ENCODE peak calls at places on chromosomes 5 and 9, in ten cellular contexts. One of them, this sample, is unnamed.

GRCh38 chr5:58241383-58241782 is 218.5 kb downstream of the PLK2 start:
- DNase-seq in CD8-positive, alpha-beta T cell: no peak
- DNase-seq in GM12865: no peak
- DNase-seq in heart right ventricle: peak
- DNase-seq in body of pancreas: no peak
- DNase-seq in foreskin fibroblast: no peak
- DNase-seq in cardiac muscle cell: no peak
- DNase-seq in pancreas: no peak
- DNase-seq in colonic mucosa: no peak
- DNase-seq in AG09309: no peak
- DNase-seq in this sample: no peak

GRCh38 chr5:33834334-33834733 is 57.5 kb downstream of the ADAMTS12 start:
- DNase-seq in CD8-positive, alpha-beta T cell: no peak
- DNase-seq in GM12865: no peak
- DNase-seq in heart right ventricle: no peak
- DNase-seq in body of pancreas: no peak
- DNase-seq in foreskin fibroblast: peak
- DNase-seq in cardiac muscle cell: no peak
- DNase-seq in pancreas: no peak
- DNase-seq in colonic mucosa: no peak
- DNase-seq in AG09309: no peak
- DNase-seq in this sample: no peak

GRCh38 chr5:62256161-62257017 is 49.6 kb upstream of the KIF2A start:
- DNase-seq in CD8-positive, alpha-beta T cell: peak
- DNase-seq in GM12865: peak
- DNase-seq in heart right ventricle: no peak
- DNase-seq in body of pancreas: peak
- DNase-seq in foreskin fibroblast: no peak
- DNase-seq in cardiac muscle cell: no peak
- DNase-seq in pancreas: no peak
- DNase-seq in colonic mucosa: no peak
- DNase-seq in AG09309: no peak
- DNase-seq in this sample: no peak

GRCh38 chr9:86036555-86036954 is 62.8 kb downstream of the GOLM1 start:
- DNase-seq in CD8-positive, alpha-beta T cell: no peak
- DNase-seq in GM12865: no peak
- DNase-seq in heart right ventricle: no peak
- DNase-seq in body of pancreas: no peak
- DNase-seq in foreskin fibroblast: no peak
- DNase-seq in cardiac muscle cell: no peak
- DNase-seq in pancreas: no peak
- DNase-seq in colonic mucosa: no peak
- DNase-seq in AG09309: no peak
- DNase-seq in this sample: no peak

GRCh38 chr5:102411-103043 is 10.6 kb downstream of the PLEKHG4B start:
- DNase-seq in CD8-positive, alpha-beta T cell: no peak
- DNase-seq in GM12865: no peak
- DNase-seq in heart right ventricle: no peak
- DNase-seq in body of pancreas: no peak
- DNase-seq in foreskin fibroblast: peak
- DNase-seq in cardiac muscle cell: no peak
- DNase-seq in pancreas: no peak
- DNase-seq in colonic mucosa: no peak
- DNase-seq in AG09309: no peak
- DNase-seq in this sample: no peak

GRCh38 chr9:134372621-134373267 is 46.5 kb downstream of the RXRA start:
- DNase-seq in CD8-positive, alpha-beta T cell: no peak
- DNase-seq in GM12865: no peak
- DNase-seq in heart right ventricle: peak
- DNase-seq in body of pancreas: no peak
- DNase-seq in foreskin fibroblast: no peak
- DNase-seq in cardiac muscle cell: no peak
- DNase-seq in pancreas: no peak
- DNase-seq in colonic mucosa: no peak
- DNase-seq in AG09309: no peak
- DNase-seq in this sample: no peak

GRCh38 chr5:172775326-172776234 is 4.6 kb upstream of the DUSP1 start:
- DNase-seq in CD8-positive, alpha-beta T cell: no peak
- DNase-seq in GM12865: no peak
- DNase-seq in heart right ventricle: peak
- DNase-seq in body of pancreas: peak
- DNase-seq in foreskin fibroblast: peak
- DNase-seq in cardiac muscle cell: no peak
- DNase-seq in pancreas: no peak
- DNase-seq in colonic mucosa: peak
- DNase-seq in AG09309: peak
- DNase-seq in this sample: no peak

GRCh38 chr5:2757563-2758311 is 6.3 kb upstream of the IRX2 start:
- DNase-seq in CD8-positive, alpha-beta T cell: no peak
- DNase-seq in GM12865: no peak
- DNase-seq in heart right ventricle: no peak
- DNase-seq in body of pancreas: no peak
- DNase-seq in foreskin fibroblast: peak
- DNase-seq in cardiac muscle cell: no peak
- DNase-seq in pancreas: no peak
- DNase-seq in colonic mucosa: no peak
- DNase-seq in AG09309: no peak
- DNase-seq in this sample: no peak

GRCh38 chr9:109455391-109455790 is 42.7 kb downstream of the PTPN3 start:
- DNase-seq in CD8-positive, alpha-beta T cell: no peak
- DNase-seq in GM12865: no peak
- DNase-seq in heart right ventricle: no peak
- DNase-seq in body of pancreas: no peak
- DNase-seq in foreskin fibroblast: no peak
- DNase-seq in cardiac muscle cell: no peak
- DNase-seq in pancreas: no peak
- DNase-seq in colonic mucosa: no peak
- DNase-seq in AG09309: no peak
- DNase-seq in this sample: no peak

GRCh38 chr5:15752886-15753285 is 252.9 kb downstream of the FBXL7 start:
- DNase-seq in CD8-positive, alpha-beta T cell: no peak
- DNase-seq in GM12865: no peak
- DNase-seq in heart right ventricle: peak
- DNase-seq in body of pancreas: no peak
- DNase-seq in foreskin fibroblast: peak
- DNase-seq in cardiac muscle cell: no peak
- DNase-seq in pancreas: no peak
- DNase-seq in colonic mucosa: no peak
- DNase-seq in AG09309: no peak
- DNase-seq in this sample: no peak

GRCh38 chr5:165334186-165334585 is 1828.8 kb downstream of the MAT2B start:
- DNase-seq in CD8-positive, alpha-beta T cell: no peak
- DNase-seq in GM12865: no peak
- DNase-seq in heart right ventricle: no peak
- DNase-seq in body of pancreas: no peak
- DNase-seq in foreskin fibroblast: no peak
- DNase-seq in cardiac muscle cell: no peak
- DNase-seq in pancreas: no peak
- DNase-seq in colonic mucosa: no peak
- DNase-seq in AG09309: no peak
- DNase-seq in this sample: no peak

GRCh38 chr9:134343637-134344036 is 17.4 kb downstream of the RXRA start:
- DNase-seq in CD8-positive, alpha-beta T cell: no peak
- DNase-seq in GM12865: no peak
- DNase-seq in heart right ventricle: peak
- DNase-seq in body of pancreas: no peak
- DNase-seq in foreskin fibroblast: peak
- DNase-seq in cardiac muscle cell: no peak
- DNase-seq in pancreas: no peak
- DNase-seq in colonic mucosa: no peak
- DNase-seq in AG09309: no peak
- DNase-seq in this sample: no peak

GRCh38 chr5:123785160-123786001 is 273.4 kb downstream of the CSNK1G3 start:
- DNase-seq in CD8-positive, alpha-beta T cell: no peak
- DNase-seq in GM12865: no peak
- DNase-seq in heart right ventricle: no peak
- DNase-seq in body of pancreas: peak
- DNase-seq in foreskin fibroblast: peak
- DNase-seq in cardiac muscle cell: peak
- DNase-seq in pancreas: peak
- DNase-seq in colonic mucosa: no peak
- DNase-seq in AG09309: no peak
- DNase-seq in this sample: no peak

DNA sequence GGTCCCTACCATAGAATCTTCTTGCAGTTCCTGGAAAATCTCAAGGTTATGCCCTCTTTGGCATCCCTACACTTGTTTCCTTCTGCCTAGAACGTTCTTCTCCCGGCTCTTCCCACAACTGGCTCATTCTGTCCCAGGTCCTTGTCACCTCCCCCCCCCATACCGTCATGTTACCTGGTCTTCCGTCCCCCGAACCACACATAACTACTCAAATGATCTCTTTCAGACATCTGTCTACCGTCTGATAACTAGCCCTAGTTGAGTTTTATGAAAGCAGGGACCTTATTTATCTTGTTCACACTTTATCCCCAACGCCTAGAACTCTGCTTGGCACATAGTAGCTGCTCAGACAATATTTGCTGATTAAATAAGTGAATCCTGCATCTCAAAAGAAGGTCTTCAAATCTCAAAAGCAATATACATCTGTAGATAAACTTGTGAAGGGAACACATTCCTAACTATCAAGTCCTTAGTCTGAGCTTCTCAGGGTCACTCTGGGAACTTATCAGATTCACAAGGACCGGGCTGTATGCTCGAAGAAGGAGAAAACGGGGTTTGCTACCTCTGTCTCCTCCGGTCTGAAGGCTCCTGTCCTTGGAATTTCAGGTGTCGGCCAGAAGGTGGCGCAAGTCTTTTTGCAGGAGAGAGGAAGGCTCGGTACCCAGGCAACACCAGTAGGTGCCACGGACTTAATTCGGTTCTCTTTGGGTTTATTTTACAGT is 30.0 kb downstream of the LCP2 start:
- DNase-seq in CD8-positive, alpha-beta T cell: peak
- DNase-seq in GM12865: peak
- DNase-seq in heart right ventricle: peak
- DNase-seq in body of pancreas: peak
- DNase-seq in foreskin fibroblast: peak
- DNase-seq in cardiac muscle cell: peak
- DNase-seq in pancreas: peak
- DNase-seq in colonic mucosa: peak
- DNase-seq in AG09309: peak
- DNase-seq in this sample: peak
- H3K4me3 ChIP-seq in CD8-positive, alpha-beta T cell: peak
- H3K4me3 ChIP-seq in GM12865: no peak
- H3K4me3 ChIP-seq in heart right ventricle: no peak
- H3K4me3 ChIP-seq in body of pancreas: no peak
- H3K4me3 ChIP-seq in foreskin fibroblast: no peak
- H3K4me3 ChIP-seq in cardiac muscle cell: no peak
- H3K4me3 ChIP-seq in pancreas: no peak
- H3K4me3 ChIP-seq in colonic mucosa: no peak
- H3K4me3 ChIP-seq in AG09309: no peak
- H3K4me3 ChIP-seq in this sample: peak

GRCh38 chr5:103122242-103122641 is 2.1 kb downstream of the PPIP5K2 start:
- DNase-seq in CD8-positive, alpha-beta T cell: no peak
- DNase-seq in GM12865: no peak
- DNase-seq in heart right ventricle: no peak
- DNase-seq in body of pancreas: no peak
- DNase-seq in foreskin fibroblast: no peak
- DNase-seq in cardiac muscle cell: no peak
- DNase-seq in pancreas: no peak
- DNase-seq in colonic mucosa: no peak
- DNase-seq in AG09309: no peak
- DNase-seq in this sample: no peak
- H3K4me3 ChIP-seq in CD8-positive, alpha-beta T cell: no peak
- H3K4me3 ChIP-seq in GM12865: peak
- H3K4me3 ChIP-seq in heart right ventricle: no peak
- H3K4me3 ChIP-seq in body of pancreas: no peak
- H3K4me3 ChIP-seq in foreskin fibroblast: no peak
- H3K4me3 ChIP-seq in cardiac muscle cell: no peak
- H3K4me3 ChIP-seq in pancreas: no peak
- H3K4me3 ChIP-seq in colonic mucosa: no peak
- H3K4me3 ChIP-seq in AG09309: no peak
- H3K4me3 ChIP-seq in this sample: no peak

DNA sequence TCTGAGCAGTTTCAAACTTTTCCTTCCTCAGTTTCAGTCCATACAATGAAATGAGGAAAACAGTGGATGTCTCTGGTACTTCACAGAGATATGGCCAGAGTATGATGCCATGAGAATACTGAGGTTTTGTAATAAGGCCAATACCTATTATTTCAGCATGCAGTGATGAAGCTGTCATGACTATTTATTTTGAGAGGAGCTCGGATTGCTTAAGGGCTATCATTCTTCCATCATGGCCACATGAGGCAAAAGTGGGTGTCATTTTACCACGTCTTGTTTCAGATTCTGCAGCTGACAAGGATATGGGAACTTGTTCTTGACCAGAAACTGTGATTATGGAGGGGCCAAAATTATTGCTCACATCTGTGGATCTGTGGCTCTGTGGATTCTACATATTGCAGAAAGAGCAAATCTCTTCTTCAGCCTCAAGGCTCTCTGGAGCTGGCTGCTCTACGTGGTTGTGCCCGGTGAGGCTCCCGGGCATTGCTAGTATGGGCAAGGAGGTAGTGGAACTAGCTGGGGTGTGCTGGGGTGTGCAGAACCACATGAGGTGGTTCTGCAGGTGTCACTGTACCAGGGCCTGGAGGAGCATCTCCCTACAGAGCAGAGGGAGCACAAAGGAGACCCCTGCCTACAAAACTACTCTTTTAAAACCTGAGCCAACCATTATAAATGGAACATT is 180.3 kb downstream of the SEMA6A start:
- DNase-seq in CD8-positive, alpha-beta T cell: no peak
- DNase-seq in GM12865: no peak
- DNase-seq in heart right ventricle: no peak
- DNase-seq in body of pancreas: no peak
- DNase-seq in foreskin fibroblast: no peak
- DNase-seq in cardiac muscle cell: no peak
- DNase-seq in pancreas: no peak
- DNase-seq in colonic mucosa: no peak
- DNase-seq in AG09309: no peak
- DNase-seq in this sample: no peak
- H3K4me3 ChIP-seq in CD8-positive, alpha-beta T cell: no peak
- H3K4me3 ChIP-seq in GM12865: no peak
- H3K4me3 ChIP-seq in heart right ventricle: no peak
- H3K4me3 ChIP-seq in body of pancreas: no peak
- H3K4me3 ChIP-seq in foreskin fibroblast: no peak
- H3K4me3 ChIP-seq in cardiac muscle cell: no peak
- H3K4me3 ChIP-seq in pancreas: no peak
- H3K4me3 ChIP-seq in colonic mucosa: no peak
- H3K4me3 ChIP-seq in AG09309: no peak
- H3K4me3 ChIP-seq in this sample: no peak

DNA sequence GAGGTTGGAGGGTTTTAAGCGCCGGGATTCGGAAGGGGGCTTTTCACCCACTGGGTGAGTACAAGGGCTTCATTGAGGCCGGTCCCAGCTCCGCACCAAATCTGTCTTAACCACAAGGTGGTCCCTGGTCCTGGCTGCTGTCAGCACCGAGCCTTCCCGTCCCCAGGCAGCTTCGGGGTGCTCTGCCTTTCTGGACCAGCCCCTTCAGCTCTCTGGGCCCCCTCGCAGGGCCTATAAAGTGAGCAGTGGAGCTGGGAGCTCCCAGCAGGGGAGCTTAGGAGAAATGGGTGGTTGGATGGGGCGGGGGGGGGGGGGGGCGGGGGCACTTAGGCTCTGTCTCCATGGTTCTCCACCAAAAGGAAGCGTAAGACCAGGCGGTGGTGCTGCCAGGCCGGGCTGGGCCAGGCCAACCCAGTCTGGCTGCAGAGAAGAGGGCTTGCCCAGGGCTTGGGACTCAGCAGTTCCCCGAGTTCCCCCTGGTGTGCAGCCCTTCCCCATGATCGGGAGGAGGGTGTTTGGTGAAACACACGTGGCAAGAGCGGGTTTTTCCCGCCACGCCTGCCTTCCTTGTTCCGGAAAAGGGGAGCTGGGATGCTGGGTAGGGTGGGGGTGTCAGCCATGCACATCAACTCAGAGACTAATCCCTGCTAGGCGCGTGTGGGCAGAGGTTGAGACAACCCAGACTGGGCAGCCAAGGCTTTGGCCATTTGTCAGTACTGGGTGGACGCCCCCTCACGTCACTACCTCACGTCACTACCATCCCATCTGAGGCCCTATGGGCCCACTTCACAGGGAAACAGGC is 32.7 kb downstream of the PRRX2 start:
- DNase-seq in CD8-positive, alpha-beta T cell: no peak
- DNase-seq in GM12865: no peak
- DNase-seq in heart right ventricle: peak
- DNase-seq in body of pancreas: peak
- DNase-seq in foreskin fibroblast: peak
- DNase-seq in cardiac muscle cell: no peak
- DNase-seq in pancreas: no peak
- DNase-seq in colonic mucosa: peak
- DNase-seq in AG09309: no peak
- DNase-seq in this sample: no peak
- H3K4me3 ChIP-seq in CD8-positive, alpha-beta T cell: no peak
- H3K4me3 ChIP-seq in GM12865: no peak
- H3K4me3 ChIP-seq in heart right ventricle: peak
- H3K4me3 ChIP-seq in body of pancreas: no peak
- H3K4me3 ChIP-seq in foreskin fibroblast: peak
- H3K4me3 ChIP-seq in cardiac muscle cell: peak
- H3K4me3 ChIP-seq in pancreas: no peak
- H3K4me3 ChIP-seq in colonic mucosa: peak
- H3K4me3 ChIP-seq in AG09309: peak
- H3K4me3 ChIP-seq in this sample: peak

This sample was measured in dorsolateral prefrontal cortex.